ENCODE peak calls at places on chromosome 21, in four cellular contexts. Q is right lobe of liver, V is aorta, L is psoas muscle. Y is an unnamed sample.

GRCh38 chr21:32007461-32007860 is 134.6 kb downstream of the HUNK start:
- DNase-seq in Q (no peak), V (no peak), L (no peak), Y (no peak)

GRCh38 chr21:27818847-27819246 is 852.0 kb upstream of the ADAMTS5 start:
- DNase-seq in Q (no peak), V (no peak), L (no peak), Y (no peak)

GRCh38 chr21:42552407-42553336 is 39.0 kb downstream of the SLC37A1 start:
- DNase-seq in Q (peak; percentile 23), V (peak; percentile 30), L (no peak), Y (no peak)

GRCh38 chr21:42163511-42163863 is 55.5 kb upstream of the ABCG1 start:
- DNase-seq in Q (no peak), V (no peak), L (no peak), Y (no peak)

GRCh38 chr21:33069994-33070811 is at the start of gene OLIG1:
- DNase-seq in Q (peak; percentile 53), V (no peak), L (peak; percentile 67), Y (peak; percentile 58)

GRCh38 chr21:45330075-45330781 is 42.5 kb upstream of the POFUT2 start:
- DNase-seq in Q (peak; percentile 90), V (peak; percentile 59), L (peak; percentile 61), Y (no peak)

GRCh38 chr21:33428669-33429068 is 25.5 kb downstream of the IFNGR2 start:
- DNase-seq in Q (no peak), V (peak; percentile 65), L (no peak), Y (no peak)

GRCh38 chr21:8991968-8992621 is 1529.3 kb upstream of the TPTE start:
- DNase-seq in Q (no peak), V (no peak), L (no peak), Y (no peak)

GRCh38 chr21:32185726-32186125 is 93.1 kb downstream of the MIS18A start:
- DNase-seq in Q (no peak), V (no peak), L (no peak), Y (no peak)

GRCh38 chr21:17775431-17776126 is 43.6 kb downstream of the C21orf91 start:
- DNase-seq in Q (no peak), V (no peak), L (no peak), Y (peak; percentile 58)

DNA sequence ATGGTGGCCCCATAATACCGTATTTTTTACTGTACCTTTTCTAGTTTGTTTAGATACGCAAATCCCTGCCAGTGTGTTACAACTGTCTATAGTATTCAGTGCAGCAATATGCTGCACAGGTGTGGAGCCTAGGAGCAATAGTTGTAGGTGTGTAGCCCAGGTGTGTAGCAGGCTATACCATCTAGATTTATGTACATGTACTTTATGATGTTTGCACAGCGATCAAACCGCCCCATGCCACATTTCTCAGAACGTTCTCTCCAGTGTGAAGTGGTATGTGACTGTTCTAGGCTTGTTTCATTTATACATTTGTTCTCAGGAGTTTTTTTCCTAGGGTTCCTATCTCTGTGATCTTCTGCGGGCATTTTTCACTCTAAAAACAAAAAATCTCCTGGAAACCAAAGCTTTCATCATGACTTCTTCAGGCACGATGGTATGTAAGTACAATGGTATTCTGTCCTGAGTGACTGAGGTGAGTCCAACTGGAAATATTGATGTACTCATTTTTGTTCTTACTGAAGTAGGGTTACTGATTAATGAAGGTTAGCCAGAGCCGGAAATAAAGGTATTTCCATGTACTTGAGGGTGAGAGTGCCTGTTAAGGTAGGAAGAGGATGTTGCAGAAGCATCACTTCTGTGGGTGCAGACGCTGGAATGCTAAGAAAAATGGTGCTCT is 153.0 kb downstream of the GABPA start:
- DNase-seq in Q (no peak), V (no peak), L (no peak), Y (no peak)
- H3K27ac ChIP-seq in Q (peak overlapping the region; percentile 19), V (no peak overlapping the region), L (no peak overlapping the region), Y (no peak overlapping the region)

GRCh38 chr21:25934130-25934529 is 199.4 kb downstream of the GABPA start:
- DNase-seq in Q (no peak), V (no peak), L (no peak), Y (no peak)
- H3K27ac ChIP-seq in Q (no peak overlapping the region), V (no peak overlapping the region), L (peak overlapping the region; percentile 85), Y (no peak overlapping the region)

DNA sequence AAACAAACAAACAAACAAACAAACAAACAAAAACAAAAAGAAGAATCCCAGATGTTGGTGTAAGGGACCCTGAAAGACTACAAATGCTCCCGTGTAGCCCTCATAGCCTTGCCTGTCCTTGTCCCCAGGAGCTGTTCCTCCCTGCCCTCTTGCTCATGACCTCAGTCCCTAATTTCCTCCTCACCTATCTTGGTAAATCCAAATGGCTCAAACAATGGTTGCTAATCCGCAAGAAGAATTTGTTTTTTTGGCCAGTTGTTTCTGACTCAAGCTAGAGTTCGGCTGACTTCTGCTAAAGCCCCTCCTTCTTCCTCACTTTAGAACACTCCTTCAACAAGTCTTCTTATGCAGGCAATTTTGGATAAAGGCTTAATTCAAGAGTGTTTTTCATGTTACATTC is 15.6 kb downstream of the LCA5L start:
- DNase-seq in Q (no peak), V (no peak), L (no peak), Y (no peak)
- H3K27ac ChIP-seq in Q (no peak overlapping the region), V (no peak overlapping the region), L (no peak overlapping the region), Y (no peak overlapping the region)

GRCh38 chr21:16071761-16072160 is 342.0 kb downstream of the USP25 start:
- DNase-seq in Q (no peak), V (no peak), L (no peak), Y (no peak)
- H3K27ac ChIP-seq in Q (no peak overlapping the region), V (no peak overlapping the region), L (no peak overlapping the region), Y (no peak overlapping the region)

GRCh38 chr21:25362375-25363267 is 244.7 kb downstream of the MRPL39 start:
- DNase-seq in Q (no peak), V (no peak), L (no peak), Y (no peak)
- H3K27ac ChIP-seq in Q (no peak overlapping the region), V (no peak overlapping the region), L (no peak overlapping the region), Y (no peak overlapping the region)

DNA sequence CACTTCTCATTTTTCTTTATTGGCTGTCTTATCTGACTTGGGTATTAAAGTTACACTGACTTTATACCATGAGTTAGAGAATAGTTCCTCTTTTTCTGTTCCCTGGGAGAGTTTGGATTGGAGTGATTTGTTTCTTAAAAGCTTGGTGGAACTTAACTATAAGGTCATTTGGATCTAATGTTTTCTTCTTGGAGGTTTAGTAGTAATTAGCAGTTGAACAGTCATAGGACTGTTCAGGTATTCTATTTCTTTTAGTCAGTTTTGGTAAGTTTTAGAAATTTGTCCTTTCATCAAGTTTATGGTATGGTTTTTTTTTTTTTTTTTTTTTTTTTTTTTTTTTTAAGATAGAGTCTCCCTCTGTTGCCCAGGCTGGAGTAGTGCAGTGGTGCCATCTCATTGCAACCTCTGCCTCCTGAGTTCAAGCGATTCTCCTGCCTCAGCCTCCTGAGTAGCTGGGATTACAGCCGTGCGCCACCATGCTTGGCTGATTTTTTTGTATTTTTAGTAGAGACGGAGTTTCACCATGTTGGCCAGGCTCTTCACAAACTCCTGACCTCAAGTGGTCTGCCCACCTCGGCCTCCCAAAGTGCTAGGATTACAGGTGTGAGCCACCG is 6.3 kb downstream of the TTC3 start:
- DNase-seq in Q (no peak), V (no peak), L (no peak), Y (no peak)
- H3K27ac ChIP-seq in Q (no peak overlapping the region), V (no peak overlapping the region), L (no peak overlapping the region), Y (no peak overlapping the region)

GRCh38 chr21:46624050-46624449 is 11.4 kb upstream of the PRMT2 start:
- DNase-seq in Q (no peak), V (no peak), L (no peak), Y (no peak)

GRCh38 chr21:46627726-46628125 is 7.7 kb upstream of the PRMT2 start:
- DNase-seq in Q (no peak), V (no peak), L (no peak), Y (no peak)

GRCh38 chr21:46628868-46629267 is 6.6 kb upstream of the PRMT2 start:
- DNase-seq in Q (no peak), V (no peak), L (no peak), Y (no peak)

GRCh38 chr21:46625759-46626158 is 9.7 kb upstream of the PRMT2 start:
- DNase-seq in Q (no peak), V (no peak), L (no peak), Y (no peak)

GRCh38 chr21:46626536-46627302 is 8.8 kb upstream of the PRMT2 start:
- DNase-seq in Q (no peak), V (no peak), L (no peak), Y (no peak)
- H3K27ac ChIP-seq in Q (no peak overlapping the region), V (no peak overlapping the region), L (no peak overlapping the region), Y (no peak overlapping the region)

GRCh38 chr21:43805275-43805800 is 16.0 kb downstream of the RRP1 start:
- DNase-seq in Q (no peak), V (peak; percentile 61), L (no peak), Y (no peak)
- H3K27ac ChIP-seq in Q (no peak overlapping the region), V (no peak overlapping the region), L (no peak overlapping the region), Y (no peak overlapping the region)

DNA sequence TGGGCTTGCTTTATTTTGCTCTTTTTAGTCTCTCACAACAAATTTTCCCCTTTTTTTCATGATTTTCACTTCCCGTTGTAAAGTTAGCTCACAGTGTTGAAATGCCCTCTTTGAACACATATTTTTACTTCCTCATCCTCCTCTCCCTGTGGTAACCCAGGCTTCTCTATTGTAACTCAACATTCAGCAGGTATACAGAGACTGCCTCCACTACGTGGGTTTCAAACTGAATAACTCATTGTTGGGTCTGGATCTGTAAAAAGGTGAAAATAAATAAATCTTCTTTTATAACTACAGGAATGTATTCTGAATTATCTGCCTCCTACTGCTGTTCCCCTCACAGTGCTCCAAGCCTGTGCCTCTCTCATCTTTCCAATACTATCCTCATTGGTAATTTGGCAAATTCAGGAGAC is 166.4 kb downstream of the RUNX1 start:
- DNase-seq in Q (no peak), V (no peak), L (no peak), Y (no peak)
- H3K27ac ChIP-seq in Q (no peak overlapping the region), V (no peak overlapping the region), L (no peak overlapping the region), Y (peak overlapping the region; percentile 55)

DNA sequence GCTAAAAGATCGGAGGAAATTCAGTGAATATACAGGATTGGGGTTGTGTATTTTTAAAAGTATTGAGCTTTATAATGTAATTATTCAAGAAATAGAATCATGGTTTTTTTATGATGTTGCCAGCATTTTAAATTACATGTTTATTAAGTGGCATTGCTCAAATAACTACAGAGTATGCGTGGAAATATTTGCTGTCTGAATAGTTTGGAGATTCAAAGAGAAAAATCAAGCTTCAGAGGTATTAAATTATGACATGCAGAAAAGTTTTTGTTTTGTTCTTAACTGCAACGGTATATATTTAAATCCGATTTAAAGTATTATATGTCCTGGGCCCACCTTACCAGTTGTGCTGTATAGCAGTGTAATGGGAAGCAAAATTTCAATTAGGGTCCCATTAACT is 859.7 kb downstream of the USP25 start:
- DNase-seq in Q (no peak), V (no peak), L (no peak), Y (no peak)
- H3K27ac ChIP-seq in Q (no peak overlapping the region), V (no peak overlapping the region), L (no peak overlapping the region), Y (no peak overlapping the region)

Y was measured in CD4-positive, CD25-positive, alpha-beta regulatory T cell.